ENCODE peak calls at places on chromosomes 6 and 20, in four cellular contexts. E, V, Q and Z are unnamed samples.

GRCh38 chr6:4125933-4126864 is 9.2 kb downstream of the ECI2 start:
- DNase-seq in Q (peak), V (peak), E (no peak), Z (no peak)

GRCh38 chr6:98539669-98540207 is 294.6 kb upstream of the POU3F2 start:
- DNase-seq in Q (no peak), V (no peak), E (no peak), Z (no peak)

GRCh38 chr6:3162565-3163247 is 5.4 kb upstream of the TUBB2A start:
- DNase-seq in E (peak), Q (peak), V (peak), Z (peak)

GRCh38 chr20:39623584-39624234 is 661.6 kb downstream of the DHX35 start:
- DNase-seq in V (peak), Q (no peak), E (no peak), Z (no peak)

GRCh38 chr6:121389419-121389818 is 46.0 kb upstream of the GJA1 start:
- DNase-seq in Q (no peak), E (no peak), V (no peak), Z (no peak)

GRCh38 chr6:53615633-53616449 is 49.7 kb downstream of the KLHL31 start:
- DNase-seq in V (peak), E (no peak), Q (no peak), Z (no peak)

GRCh38 chr6:143766185-143766553 is 77.0 kb upstream of the LTV1 start:
- DNase-seq in E (no peak), V (no peak), Q (no peak), Z (no peak)

GRCh38 chr20:57298457-57298856 is 31.1 kb upstream of the SPO11 start:
- DNase-seq in V (no peak), E (no peak), Q (no peak), Z (no peak)

GRCh38 chr6:55916188-55916587 is 40.8 kb upstream of the BMP5 start:
- DNase-seq in E (no peak), V (peak), Q (peak), Z (no peak)

GRCh38 chr6:165791306-165791705 is 128.3 kb upstream of the PDE10A start:
- DNase-seq in V (no peak), E (no peak), Q (no peak), Z (no peak)

GRCh38 chr20:43397147-43397546 is 60.5 kb upstream of the SRSF6 start:
- DNase-seq in Q (no peak), E (no peak), V (no peak), Z (no peak)

GRCh38 chr20:25017257-25017803 is 24.8 kb upstream of the APMAP start:
- DNase-seq in E (peak), V (peak), Q (no peak), Z (no peak)

GRCh38 chr20:14336667-14337066 is 745 bp downstream of the FLRT3 start:
- DNase-seq in V (peak), Q (peak), E (no peak), Z (no peak)

GRCh38 chr6:115969207-115969929 is 91.3 kb downstream of the FRK start:
- DNase-seq in Q (peak), E (peak), V (no peak), Z (no peak)

GRCh38 chr20:36802326-36803223 is 29.0 kb upstream of the DSN1 start:
- DNase-seq in Q (peak), E (no peak), V (peak), Z (no peak)

GRCh38 chr6:89895273-89895874 is 1.1 kb downstream of the GJA10 start:
- DNase-seq in Q (peak), E (peak), V (peak), Z (no peak)

GRCh38 chr6:69584536-69584912 is 212.3 kb downstream of the LMBRD1 start:
- DNase-seq in Q (peak), V (no peak), E (no peak), Z (no peak)

GRCh38 chr6:161019324-161019839 is 27.8 kb downstream of the MAP3K4 start:
- DNase-seq in E (no peak), Q (no peak), V (no peak), Z (no peak)

DNA sequence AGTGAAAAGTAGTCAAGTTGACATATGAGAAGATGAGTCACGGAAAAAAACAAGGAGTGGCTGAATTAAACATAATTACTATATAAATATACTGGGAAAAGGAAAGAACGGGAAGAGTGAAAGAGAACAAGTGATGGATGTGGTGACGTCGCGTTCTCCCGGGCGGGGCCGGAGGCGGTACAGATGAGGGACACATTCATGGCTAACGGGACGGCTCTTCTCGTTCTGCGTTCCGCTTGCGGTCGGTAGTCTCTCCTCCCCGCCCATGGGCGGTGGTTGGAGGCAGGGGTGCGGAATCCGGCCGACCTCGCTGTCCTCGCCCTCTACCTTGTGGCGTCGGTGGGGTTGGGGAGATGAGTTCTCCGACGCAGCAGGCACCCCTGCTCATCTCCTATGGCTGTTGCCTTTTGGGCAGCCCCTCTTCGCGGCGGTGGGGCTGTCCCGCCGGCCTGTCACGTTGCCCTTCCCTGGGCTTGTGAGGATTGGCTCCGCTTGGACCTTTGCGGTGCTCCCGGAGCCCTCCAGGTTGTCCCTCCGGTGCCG is 22.5 kb downstream of the HLA-G start:
- DNase-seq in E (peak), V (peak), Q (no peak), Z (no peak)
- TF ChIP-seq CTCF in E (no peak), V (peak), Q (no peak), Z (no peak)

GRCh38 chr6:32190054-32190945 is at the start of gene PBX2:
- DNase-seq in Q (peak), E (peak), V (peak), Z (peak)
- TF ChIP-seq CTCF in Q (no peak), E (no peak), V (peak), Z (no peak)

GRCh38 chr6:157221817-157222175 is 101.5 kb downstream of the TMEM242 start:
- DNase-seq in E (no peak), Q (no peak), V (no peak), Z (no peak)

GRCh38 chr6:157219201-157220200 is 103.8 kb downstream of the TMEM242 start:
- DNase-seq in Q (peak), V (peak), E (no peak), Z (peak)

GRCh38 chr6:157220485-157220884 is 102.8 kb downstream of the TMEM242 start:
- DNase-seq in E (no peak), V (no peak), Q (no peak), Z (peak)

GRCh38 chr6:157222201-157222981 is 100.9 kb downstream of the TMEM242 start:
- DNase-seq in V (no peak), E (no peak), Q (no peak), Z (peak)

DNA sequence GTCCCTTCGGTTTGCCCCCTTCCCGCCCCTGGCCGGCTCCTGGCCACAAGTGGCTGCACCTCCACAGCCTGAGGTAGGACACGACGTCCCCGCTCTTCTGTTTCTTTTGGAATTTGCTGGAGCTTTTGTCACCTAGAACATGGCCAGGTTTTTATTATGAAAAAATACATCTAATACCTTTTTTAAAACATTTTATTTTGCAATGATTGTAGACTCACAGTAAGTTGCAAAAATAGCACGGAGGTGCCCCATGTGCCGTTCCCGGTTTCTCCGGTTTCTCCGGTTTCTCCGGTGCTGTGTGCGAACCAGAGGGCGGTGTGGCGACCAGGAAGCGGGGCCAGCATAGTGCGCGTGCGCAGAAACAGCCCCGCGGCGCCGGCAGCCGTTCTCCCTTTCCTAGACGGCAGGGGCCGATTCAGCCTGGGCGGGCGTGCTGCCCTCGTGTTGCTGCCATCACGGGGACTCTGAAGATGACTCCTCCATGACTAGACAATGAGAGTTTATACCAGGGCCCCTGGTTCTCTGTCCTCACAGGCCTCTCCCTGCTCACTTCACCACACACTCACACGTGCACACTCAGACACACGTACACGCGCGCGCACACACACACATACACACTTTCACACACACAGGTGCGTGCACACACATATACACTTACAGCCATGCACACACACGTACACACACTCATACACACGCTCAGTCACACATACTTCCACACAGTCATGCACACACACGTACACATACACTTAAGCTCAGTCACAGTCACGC is 102.1 kb downstream of the TMEM242 start:
- DNase-seq in V (peak), Q (peak), E (peak), Z (peak)
- TF ChIP-seq CTCF in V (no peak), Q (peak), E (no peak), Z (peak)

DNA sequence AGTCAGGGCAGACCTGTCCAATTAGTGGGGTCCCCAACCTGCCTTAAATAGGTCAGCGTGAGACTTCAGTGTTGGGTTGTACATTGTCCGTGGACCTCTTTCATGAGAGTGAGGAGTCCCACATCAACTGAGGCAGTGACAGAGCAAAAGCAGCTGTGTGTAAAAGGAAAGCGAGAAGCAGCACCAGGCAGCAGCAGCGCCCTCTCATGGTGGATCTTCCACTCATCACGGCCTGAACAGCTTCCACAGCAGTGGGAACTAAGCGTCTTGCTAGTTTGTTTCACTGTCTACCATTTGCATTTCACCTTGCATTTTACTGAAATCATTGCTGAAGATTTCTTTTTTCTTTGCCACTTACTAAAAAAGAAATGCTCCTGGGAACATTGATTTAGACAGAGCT is 333.8 kb downstream of the PKHD1 start:
- DNase-seq in E (peak), V (peak), Q (no peak), Z (no peak)
- TF ChIP-seq CTCF in E (peak), V (peak), Q (no peak), Z (peak)

DNA sequence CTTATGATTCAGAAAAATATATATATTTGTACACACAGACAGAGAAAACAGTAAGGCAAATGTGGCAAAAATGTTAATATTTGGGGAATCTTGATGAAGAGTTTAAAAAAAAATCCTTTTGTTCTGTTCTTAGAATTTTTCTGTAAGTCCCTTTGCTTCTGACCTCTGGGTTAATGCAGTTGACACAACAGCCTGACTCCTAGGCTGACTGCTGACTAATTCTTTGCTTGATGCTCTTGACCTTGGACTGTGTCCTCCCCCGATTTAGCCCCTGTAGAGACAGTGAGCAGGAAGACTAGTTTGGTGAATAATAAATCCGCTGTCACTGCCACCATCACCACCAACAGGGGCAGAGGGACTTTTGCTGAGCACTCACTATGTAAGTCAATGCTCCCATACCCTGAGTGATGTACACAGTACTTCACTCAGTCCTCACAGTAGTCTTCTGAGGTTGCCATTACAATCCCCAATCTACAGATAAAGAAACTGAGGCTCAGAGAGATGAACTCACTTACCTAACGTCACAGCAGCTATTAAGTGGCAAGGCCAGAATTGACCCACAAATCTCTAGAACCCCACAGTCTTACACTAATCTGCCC is 71.7 kb downstream of the SNX5 start:
- DNase-seq in Q (no peak), E (no peak), V (no peak), Z (no peak)
- TF ChIP-seq CTCF in Q (no peak), E (no peak), V (no peak), Z (no peak)

DNA sequence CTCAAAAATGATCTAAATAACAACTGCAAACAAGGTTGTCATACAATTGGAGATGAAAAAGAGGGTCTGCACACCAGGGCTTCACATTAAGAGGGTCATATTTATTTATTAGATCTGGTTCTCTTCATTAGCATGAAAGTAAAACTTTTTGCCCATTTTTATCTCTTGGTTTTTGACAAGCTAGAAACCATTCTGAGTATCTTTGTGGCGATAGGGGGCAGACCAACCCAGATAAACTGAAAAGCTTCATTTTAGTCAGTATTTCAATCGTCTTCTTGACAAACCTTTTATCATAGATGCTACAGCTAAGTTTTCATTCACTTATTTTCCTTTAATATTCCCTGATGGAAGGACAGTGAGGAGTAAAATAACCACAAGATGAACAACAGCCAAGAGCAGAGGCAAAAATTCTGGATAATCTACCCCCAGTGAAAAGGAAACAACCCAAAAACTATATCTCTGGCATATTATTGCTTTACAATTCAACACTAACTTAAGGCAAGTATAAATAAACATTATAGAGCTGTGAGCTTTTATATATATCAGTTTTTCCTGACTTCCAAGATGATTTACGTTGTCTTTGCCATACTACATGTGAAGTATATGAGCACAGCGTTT is 45.2 kb downstream of the THEMIS start:
- DNase-seq in E (peak), V (peak), Q (peak), Z (no peak)
- TF ChIP-seq CTCF in E (peak), V (peak), Q (peak), Z (peak)

GRCh38 chr20:23106271-23106851 is 20.2 kb upstream of the CD93 start:
- DNase-seq in E (no peak), V (peak), Q (no peak), Z (no peak)
- TF ChIP-seq CTCF in E (no peak), V (peak), Q (peak), Z (peak)